ENCODE peak calls at places on chromosomes 13 and 19, in eight cellular contexts. One of them, this sample, is unnamed.

GRCh38 chr13:83827338-83827737 is 54.9 kb downstream of the SLITRK1 start:
- DNase-seq in GM04503: no peak
- DNase-seq in AG08395: no peak
- DNase-seq in pancreas: no peak
- DNase-seq in ecto neural progenitor cell: no peak
- DNase-seq in NCI-H1417: no peak
- DNase-seq in EL: no peak
- DNase-seq in AG09309: no peak
- DNase-seq in this sample: no peak

GRCh38 chr13:112064222-112064621 is 2.7 kb upstream of the SOX1 start:
- DNase-seq in AG09309: no peak
- DNase-seq in NCI-H1417: peak
- DNase-seq in ecto neural progenitor cell: no peak
- DNase-seq in EL: no peak
- DNase-seq in AG08395: no peak
- DNase-seq in GM04503: no peak
- DNase-seq in pancreas: no peak
- DNase-seq in this sample: no peak

GRCh38 chr19:41323430-41324125 is 13.6 kb downstream of the CCDC97 start:
- DNase-seq in AG09309: peak
- DNase-seq in ecto neural progenitor cell: no peak
- DNase-seq in pancreas: no peak
- DNase-seq in EL: peak
- DNase-seq in NCI-H1417: no peak
- DNase-seq in GM04503: peak
- DNase-seq in AG08395: peak
- DNase-seq in this sample: no peak

GRCh38 chr13:28434934-28435333 is 60.0 kb downstream of the FLT1 start:
- DNase-seq in NCI-H1417: no peak
- DNase-seq in AG08395: peak
- DNase-seq in ecto neural progenitor cell: no peak
- DNase-seq in EL: no peak
- DNase-seq in pancreas: no peak
- DNase-seq in AG09309: no peak
- DNase-seq in GM04503: no peak
- DNase-seq in this sample: no peak

GRCh38 chr13:45823583-45823982 is 28.0 kb downstream of the SIAH3 start:
- DNase-seq in EL: no peak
- DNase-seq in GM04503: no peak
- DNase-seq in NCI-H1417: no peak
- DNase-seq in AG08395: no peak
- DNase-seq in AG09309: no peak
- DNase-seq in pancreas: no peak
- DNase-seq in ecto neural progenitor cell: no peak
- DNase-seq in this sample: no peak

GRCh38 chr13:108834193-108834592 is 204.8 kb downstream of the MYO16 start:
- DNase-seq in pancreas: no peak
- DNase-seq in AG08395: no peak
- DNase-seq in ecto neural progenitor cell: no peak
- DNase-seq in NCI-H1417: no peak
- DNase-seq in AG09309: no peak
- DNase-seq in GM04503: no peak
- DNase-seq in EL: no peak
- DNase-seq in this sample: no peak

GRCh38 chr19:55053735-55054134 is 9.2 kb downstream of the RDH13 start:
- DNase-seq in ecto neural progenitor cell: no peak
- DNase-seq in GM04503: no peak
- DNase-seq in NCI-H1417: no peak
- DNase-seq in pancreas: no peak
- DNase-seq in AG09309: no peak
- DNase-seq in EL: no peak
- DNase-seq in AG08395: no peak
- DNase-seq in this sample: no peak

GRCh38 chr13:98514268-98514667 is 62.6 kb downstream of the STK24 start:
- DNase-seq in NCI-H1417: no peak
- DNase-seq in GM04503: no peak
- DNase-seq in EL: no peak
- DNase-seq in pancreas: no peak
- DNase-seq in ecto neural progenitor cell: no peak
- DNase-seq in AG08395: no peak
- DNase-seq in AG09309: no peak
- DNase-seq in this sample: no peak

GRCh38 chr13:43744630-43745029 is 42.1 kb downstream of the ENOX1 start:
- DNase-seq in pancreas: no peak
- DNase-seq in AG09309: no peak
- DNase-seq in EL: no peak
- DNase-seq in AG08395: no peak
- DNase-seq in GM04503: no peak
- DNase-seq in NCI-H1417: no peak
- DNase-seq in ecto neural progenitor cell: no peak
- DNase-seq in this sample: no peak

GRCh38 chr19:5128932-5129389 is 160.0 kb downstream of the KDM4B start:
- DNase-seq in pancreas: peak
- DNase-seq in AG09309: no peak
- DNase-seq in GM04503: no peak
- DNase-seq in NCI-H1417: peak
- DNase-seq in ecto neural progenitor cell: no peak
- DNase-seq in EL: no peak
- DNase-seq in AG08395: no peak
- DNase-seq in this sample: no peak

GRCh38 chr13:95636853-95637252 is 7.7 kb downstream of the DZIP1 start:
- DNase-seq in GM04503: no peak
- DNase-seq in pancreas: no peak
- DNase-seq in AG08395: no peak
- DNase-seq in AG09309: no peak
- DNase-seq in EL: no peak
- DNase-seq in NCI-H1417: no peak
- DNase-seq in ecto neural progenitor cell: no peak
- DNase-seq in this sample: no peak

GRCh38 chr19:19594371-19594770 is 24.1 kb downstream of the PBX4 start:
- DNase-seq in AG08395: no peak
- DNase-seq in GM04503: no peak
- DNase-seq in ecto neural progenitor cell: no peak
- DNase-seq in EL: no peak
- DNase-seq in AG09309: no peak
- DNase-seq in pancreas: no peak
- DNase-seq in NCI-H1417: no peak
- DNase-seq in this sample: no peak

GRCh38 chr13:102972191-102972590 is 94.0 kb downstream of the SLC10A2 start:
- DNase-seq in AG08395: no peak
- DNase-seq in AG09309: no peak
- DNase-seq in EL: no peak
- DNase-seq in NCI-H1417: no peak
- DNase-seq in ecto neural progenitor cell: no peak
- DNase-seq in pancreas: no peak
- DNase-seq in GM04503: no peak
- DNase-seq in this sample: no peak

GRCh38 chr13:30313307-30313706 is 6.0 kb upstream of the KATNAL1 start:
- DNase-seq in pancreas: no peak
- DNase-seq in AG08395: no peak
- DNase-seq in GM04503: no peak
- DNase-seq in ecto neural progenitor cell: no peak
- DNase-seq in EL: no peak
- DNase-seq in AG09309: no peak
- DNase-seq in NCI-H1417: no peak
- DNase-seq in this sample: no peak

GRCh38 chr13:43664700-43665191 is 122.0 kb downstream of the ENOX1 start:
- DNase-seq in pancreas: peak
- DNase-seq in ecto neural progenitor cell: peak
- DNase-seq in AG09309: peak
- DNase-seq in AG08395: peak
- DNase-seq in EL: peak
- DNase-seq in GM04503: peak
- DNase-seq in NCI-H1417: no peak
- DNase-seq in this sample: no peak

GRCh38 chr19:7013678-7014077 is 7.6 kb downstream of the MBD3L2B start:
- DNase-seq in pancreas: no peak
- DNase-seq in GM04503: peak
- DNase-seq in NCI-H1417: no peak
- DNase-seq in ecto neural progenitor cell: no peak
- DNase-seq in AG09309: no peak
- DNase-seq in EL: peak
- DNase-seq in AG08395: no peak
- DNase-seq in this sample: peak

GRCh38 chr13:30963794-30964193 is 31.3 kb downstream of the TEX26 start:
- DNase-seq in NCI-H1417: no peak
- DNase-seq in AG09309: no peak
- DNase-seq in EL: no peak
- DNase-seq in GM04503: no peak
- DNase-seq in AG08395: peak
- DNase-seq in pancreas: peak
- DNase-seq in ecto neural progenitor cell: no peak
- DNase-seq in this sample: no peak

GRCh38 chr13:40116008-40116407 is 460.5 kb downstream of the COG6 start:
- DNase-seq in AG08395: peak
- DNase-seq in ecto neural progenitor cell: no peak
- DNase-seq in pancreas: peak
- DNase-seq in NCI-H1417: no peak
- DNase-seq in AG09309: peak
- DNase-seq in EL: peak
- DNase-seq in GM04503: no peak
- DNase-seq in this sample: peak

GRCh38 chr13:110417537-110417908 is 110.4 kb downstream of the COL4A2 start:
- DNase-seq in NCI-H1417: no peak
- DNase-seq in AG09309: no peak
- DNase-seq in ecto neural progenitor cell: no peak
- DNase-seq in pancreas: no peak
- DNase-seq in AG08395: no peak
- DNase-seq in EL: no peak
- DNase-seq in GM04503: no peak
- DNase-seq in this sample: no peak

GRCh38 chr13:45953082-45953481 is 99.5 kb downstream of the ZC3H13 start:
- DNase-seq in GM04503: no peak
- DNase-seq in AG08395: no peak
- DNase-seq in AG09309: no peak
- DNase-seq in ecto neural progenitor cell: no peak
- DNase-seq in pancreas: no peak
- DNase-seq in NCI-H1417: no peak
- DNase-seq in EL: no peak
- DNase-seq in this sample: no peak

GRCh38 chr13:73336789-73337188 is 278.0 kb downstream of the KLF5 start:
- DNase-seq in GM04503: no peak
- DNase-seq in pancreas: no peak
- DNase-seq in ecto neural progenitor cell: no peak
- DNase-seq in EL: no peak
- DNase-seq in AG08395: no peak
- DNase-seq in NCI-H1417: no peak
- DNase-seq in AG09309: no peak
- DNase-seq in this sample: no peak

GRCh38 chr13:93364166-93364565 is 137.6 kb downstream of the GPC6 start:
- DNase-seq in GM04503: no peak
- DNase-seq in EL: peak
- DNase-seq in ecto neural progenitor cell: no peak
- DNase-seq in AG09309: no peak
- DNase-seq in pancreas: no peak
- DNase-seq in AG08395: no peak
- DNase-seq in NCI-H1417: no peak
- DNase-seq in this sample: no peak

GRCh38 chr13:109131698-109132257 is 502.4 kb downstream of the MYO16 start:
- DNase-seq in GM04503: no peak
- DNase-seq in pancreas: no peak
- DNase-seq in ecto neural progenitor cell: no peak
- DNase-seq in NCI-H1417: no peak
- DNase-seq in AG09309: peak
- DNase-seq in AG08395: peak
- DNase-seq in EL: no peak
- DNase-seq in this sample: no peak

GRCh38 chr13:24671367-24672117 is 8.7 kb upstream of the ATP12A start:
- DNase-seq in AG09309: peak
- DNase-seq in NCI-H1417: peak
- DNase-seq in GM04503: peak
- DNase-seq in ecto neural progenitor cell: no peak
- DNase-seq in EL: peak
- DNase-seq in pancreas: peak
- DNase-seq in AG08395: peak
- DNase-seq in this sample: peak

GRCh38 chr19:48487944-48488343 is 18.8 kb downstream of the CYTH2 start:
- DNase-seq in ecto neural progenitor cell: no peak
- DNase-seq in EL: peak
- DNase-seq in GM04503: peak
- DNase-seq in AG08395: peak
- DNase-seq in pancreas: peak
- DNase-seq in NCI-H1417: no peak
- DNase-seq in AG09309: peak
- DNase-seq in this sample: no peak

GRCh38 chr13:72599148-72599743 is 128.2 kb downstream of the MZT1 start:
- DNase-seq in NCI-H1417: no peak
- DNase-seq in AG09309: no peak
- DNase-seq in AG08395: no peak
- DNase-seq in EL: no peak
- DNase-seq in pancreas: no peak
- DNase-seq in ecto neural progenitor cell: no peak
- DNase-seq in GM04503: no peak
- DNase-seq in this sample: no peak

GRCh38 chr13:59038824-59039223 is 1124.9 kb downstream of the DIAPH3 start:
- DNase-seq in pancreas: no peak
- DNase-seq in AG08395: no peak
- DNase-seq in GM04503: no peak
- DNase-seq in ecto neural progenitor cell: no peak
- DNase-seq in AG09309: no peak
- DNase-seq in NCI-H1417: peak
- DNase-seq in EL: no peak
- DNase-seq in this sample: no peak

GRCh38 chr13:27977476-27978300 is 8.6 kb upstream of the CDX2 start:
- DNase-seq in ecto neural progenitor cell: no peak
- DNase-seq in pancreas: no peak
- DNase-seq in EL: no peak
- DNase-seq in GM04503: no peak
- DNase-seq in NCI-H1417: no peak
- DNase-seq in AG09309: no peak
- DNase-seq in AG08395: no peak
- DNase-seq in this sample: no peak

GRCh38 chr13:102089177-102089576 is 312.7 kb downstream of the FGF14 start:
- DNase-seq in ecto neural progenitor cell: no peak
- DNase-seq in AG09309: no peak
- DNase-seq in EL: no peak
- DNase-seq in NCI-H1417: no peak
- DNase-seq in AG08395: no peak
- DNase-seq in pancreas: no peak
- DNase-seq in GM04503: no peak
- DNase-seq in this sample: no peak

GRCh38 chr13:50580684-50581305 is 262.7 kb downstream of the DLEU7 start:
- DNase-seq in AG08395: peak
- DNase-seq in AG09309: peak
- DNase-seq in pancreas: no peak
- DNase-seq in NCI-H1417: no peak
- DNase-seq in ecto neural progenitor cell: no peak
- DNase-seq in GM04503: no peak
- DNase-seq in EL: peak
- DNase-seq in this sample: no peak

GRCh38 chr13:80979035-80979641 is 638.2 kb upstream of the SPRY2 start:
- DNase-seq in ecto neural progenitor cell: no peak
- DNase-seq in NCI-H1417: peak
- DNase-seq in pancreas: peak
- DNase-seq in AG09309: peak
- DNase-seq in GM04503: no peak
- DNase-seq in EL: peak
- DNase-seq in AG08395: peak
- DNase-seq in this sample: peak

GRCh38 chr19:1041835-1042685 is 2.2 kb downstream of the ABCA7 start:
- DNase-seq in NCI-H1417: no peak
- DNase-seq in pancreas: peak
- DNase-seq in AG08395: no peak
- DNase-seq in GM04503: no peak
- DNase-seq in ecto neural progenitor cell: no peak
- DNase-seq in EL: no peak
- DNase-seq in AG09309: no peak
- DNase-seq in this sample: no peak

GRCh38 chr19:4981681-4981958 is 12.7 kb downstream of the KDM4B start:
- DNase-seq in ecto neural progenitor cell: no peak
- DNase-seq in AG08395: no peak
- DNase-seq in NCI-H1417: no peak
- DNase-seq in EL: no peak
- DNase-seq in pancreas: no peak
- DNase-seq in GM04503: no peak
- DNase-seq in AG09309: no peak
- DNase-seq in this sample: no peak

GRCh38 chr13:111322916-111323331 is 2.5 kb downstream of the TEX29 start:
- DNase-seq in GM04503: no peak
- DNase-seq in AG09309: no peak
- DNase-seq in pancreas: no peak
- DNase-seq in ecto neural progenitor cell: no peak
- DNase-seq in NCI-H1417: no peak
- DNase-seq in EL: no peak
- DNase-seq in AG08395: no peak
- DNase-seq in this sample: no peak